ENCODE peak calls at places on chromosomes 7 and 10, in nine cellular contexts. F is lower leg skin; K is retinal pigment epithelial cell; H is epithelial cell of esophagus; I is HFF-Myc; U is GM13976; J is foreskin fibroblast; W is epithelial cell of proximal tubule; P is CD8-positive, alpha-beta T cell. L is an unnamed sample.

GRCh38 chr10:126598009-126598408 is 72.5 kb downstream of the C10orf90 start:
- DNase-seq in F (no peak), K (no peak), H (peak; percentile 56), I (no peak), U (peak; percentile 24), J (peak; percentile 28), W (no peak), P (no peak), L (peak; percentile 20)

GRCh38 chr10:48885376-48885775 is 54.3 kb downstream of the LRRC18 start:
- DNase-seq in F (no peak), K (no peak), H (peak; percentile 28), I (no peak), U (no peak), J (no peak), W (no peak), P (no peak), L (no peak)

GRCh38 chr10:17918187-17918903 is 33.4 kb upstream of the SLC39A12 start:
- DNase-seq in F (no peak), K (no peak), H (no peak), I (no peak), U (no peak), J (no peak), W (no peak), P (no peak), L (no peak)

GRCh38 chr10:48713966-48714618 is 29.4 kb downstream of the WDFY4 start:
- DNase-seq in F (no peak), K (no peak), H (no peak), I (no peak), U (no peak), J (no peak), W (no peak), P (no peak), L (no peak)

GRCh38 chr7:2225336-2225735 is 7.4 kb downstream of the MAD1L1 start:
- DNase-seq in F (no peak), K (no peak), H (peak; percentile 93), I (no peak), U (no peak), J (no peak), W (no peak), P (no peak), L (no peak)

GRCh38 chr10:73998623-73999622 is 1.0 kb downstream of the VCL start:
- DNase-seq in F (peak; percentile 91), K (no peak), H (peak; percentile 74), I (peak; percentile 68), U (no peak), J (peak; percentile 89), W (no peak), P (no peak), L (no peak)

GRCh38 chr7:140649566-140650205 is 9.1 kb upstream of the DENND2A start:
- DNase-seq in F (no peak), K (no peak), H (peak; percentile 71), I (no peak), U (no peak), J (peak; percentile 39), W (no peak), P (no peak), L (no peak)

GRCh38 chr7:107744345-107744750 is 406 bp downstream of the CBLL1 start:
- DNase-seq in F (no peak), K (no peak), H (no peak), I (no peak), U (no peak), J (no peak), W (no peak), P (no peak), L (no peak)

GRCh38 chr10:29486466-29486865 is 148.3 kb downstream of the SVIL start:
- DNase-seq in F (no peak), K (no peak), H (no peak), I (no peak), U (no peak), J (no peak), W (no peak), P (no peak), L (no peak)

GRCh38 chr10:25766687-25767221 is 167.3 kb upstream of the MYO3A start:
- DNase-seq in F (no peak), K (no peak), H (no peak), I (no peak), U (no peak), J (no peak), W (no peak), P (no peak), L (no peak)

GRCh38 chr7:45033931-45034290 is 33.9 kb downstream of the CCM2 start:
- DNase-seq in F (peak; percentile 75), K (no peak), H (peak; percentile 99), I (no peak), U (no peak), J (no peak), W (no peak), P (no peak), L (no peak)

GRCh38 chr7:106277976-106278375 is 6.8 kb downstream of the NAMPT start:
- DNase-seq in F (no peak), K (no peak), H (no peak), I (no peak), U (no peak), J (no peak), W (no peak), P (no peak), L (no peak)

GRCh38 chr7:101216860-101217387 is 457 bp downstream of the PLOD3 start:
- DNase-seq in F (no peak), K (no peak), H (no peak), I (no peak), U (no peak), J (no peak), W (no peak), P (no peak), L (no peak)

GRCh38 chr7:156935250-156935649 is 14.3 kb upstream of the NOM1 start:
- DNase-seq in F (peak; percentile 72), K (no peak), H (peak; percentile 51), I (no peak), U (no peak), J (peak; percentile 8), W (no peak), P (no peak), L (no peak)

GRCh38 chr7:100675581-100676350 is 2.2 kb downstream of the GNB2 start:
- DNase-seq in F (peak; percentile 97), K (peak; percentile 34), H (peak; percentile 66), I (peak; percentile 25), U (peak; percentile 85), J (peak; percentile 83), W (no peak), P (peak; percentile 88), L (peak; percentile 83)

GRCh38 chr10:97851341-97852001 is 1.8 kb downstream of the GOLGA7B start:
- DNase-seq in F (no peak), K (no peak), H (peak; percentile 63), I (no peak), U (no peak), J (no peak), W (no peak), P (no peak), L (no peak)

GRCh38 chr10:89332092-89332633 is 4.4 kb downstream of the IFIT3 start:
- DNase-seq in F (no peak), K (no peak), H (peak; percentile 28), I (peak; percentile 54), U (peak; percentile 37), J (peak; percentile 78), W (no peak), P (no peak), L (peak; percentile 55)

GRCh38 chr10:126919426-126919825 is 14.2 kb downstream of the DOCK1 start:
- DNase-seq in F (no peak), K (no peak), H (no peak), I (no peak), U (no peak), J (no peak), W (no peak), P (no peak), L (no peak)

GRCh38 chr10:35005868-35006267 is 84.3 kb downstream of the CUL2 start:
- DNase-seq in F (no peak), K (no peak), H (peak; percentile 99), I (peak; percentile 87), U (no peak), J (peak; percentile 91), W (peak; percentile 55), P (no peak), L (no peak)

GRCh38 chr7:154789404-154789803 is 213.5 kb downstream of the PAXIP1 start:
- DNase-seq in F (peak; percentile 40), K (no peak), H (no peak), I (no peak), U (no peak), J (no peak), W (no peak), P (no peak), L (no peak)
- TF ChIP-seq CTCF in F (no peak), K (no peak), H (no peak), I (no peak), U (no peak), J (no peak), W (peak; percentile 36), P (no peak), L (no peak)

DNA sequence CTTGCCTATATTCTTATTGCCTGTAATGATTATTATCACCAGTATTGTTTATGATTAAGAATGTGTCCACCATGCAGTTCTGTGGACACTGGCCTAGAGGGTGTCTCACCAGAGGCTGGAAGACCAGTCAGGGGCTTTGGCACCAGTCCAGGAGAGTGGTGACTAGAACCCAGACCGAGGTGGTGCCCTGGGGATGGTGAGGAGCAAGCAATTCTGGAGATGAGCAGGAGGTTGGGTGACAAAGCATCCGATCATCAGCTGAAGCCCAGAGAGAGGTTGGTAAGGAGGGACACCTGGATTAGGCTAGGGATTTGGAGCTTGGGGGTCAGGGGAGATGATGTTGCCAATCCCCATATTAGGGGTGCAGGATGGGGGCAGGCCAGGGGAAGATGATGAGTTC is 124.4 kb downstream of the EMX2 start:
- DNase-seq in F (peak; percentile 72), K (no peak), H (no peak), I (no peak), U (no peak), J (no peak), W (no peak), P (no peak), L (no peak)
- TF ChIP-seq CTCF in F (no peak), K (no peak), H (no peak), I (no peak), U (no peak), J (no peak), W (no peak), P (no peak), L (no peak)

DNA sequence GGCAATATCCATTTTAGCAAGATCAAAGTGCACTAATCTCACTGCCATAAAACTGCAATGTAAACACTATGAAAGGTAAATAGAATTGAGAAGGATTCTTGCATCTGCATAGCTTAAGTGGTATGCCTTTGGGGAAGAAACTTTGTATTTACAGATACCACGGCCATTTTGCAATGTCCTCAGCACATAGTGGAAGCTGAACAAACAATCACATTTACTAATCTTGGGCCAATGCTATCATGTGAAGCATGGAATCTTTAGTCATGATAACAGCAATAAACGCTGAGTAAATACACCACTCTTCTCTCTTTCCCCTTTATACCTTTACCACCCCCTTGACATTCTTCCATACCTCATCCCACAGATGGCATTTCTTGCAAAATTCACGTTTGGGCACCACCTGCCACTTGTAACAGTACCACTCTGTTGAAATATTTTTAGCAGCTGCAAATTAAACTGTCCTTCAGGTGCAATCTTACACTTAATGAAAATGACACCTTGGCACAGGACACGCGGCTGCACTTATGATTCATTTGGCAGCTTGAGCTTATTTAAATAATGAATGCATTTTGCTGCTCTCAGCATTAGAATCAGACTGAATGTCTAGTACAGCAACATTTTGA is 171.8 kb downstream of the SEMA3A start:
- DNase-seq in F (no peak), K (no peak), H (peak; percentile 60), I (no peak), U (no peak), J (peak; percentile 42), W (no peak), P (no peak), L (no peak)
- TF ChIP-seq CTCF in F (no peak), K (no peak), H (no peak), I (no peak), U (no peak), J (no peak), W (no peak), P (no peak), L (no peak)

GRCh38 chr7:10022957-10023356 is 950.7 kb upstream of the PHF14 start:
- DNase-seq in F (no peak), K (peak; percentile 12), H (peak; percentile 37), I (no peak), U (no peak), J (no peak), W (no peak), P (no peak), L (no peak)
- TF ChIP-seq CTCF in F (no peak), K (peak; percentile 52), H (peak; percentile 43), I (no peak), U (no peak), J (no peak), W (peak; percentile 37), P (no peak), L (no peak)

L was measured in GM10248.